ENCODE peak calls at places on chromosomes 1 and 21, in nine cellular contexts. F, V, D, W, S, J, A, E and P are unnamed samples.

GRCh38 chr1:196148367-196148970 is 459.8 kb downstream of the KCNT2 start:
- DNase-seq in F (no peak), V (peak), D (peak), W (peak), S (peak), J (no peak), A (peak), E (peak), P (peak)

GRCh38 chr1:20443703-20444587 is 42.1 kb downstream of the CAMK2N1 start:
- DNase-seq in F (no peak), V (no peak), D (peak), W (no peak), S (no peak), J (no peak), A (no peak), E (no peak), P (no peak)

GRCh38 chr1:78061825-78062523 is 16.2 kb downstream of the GIPC2 start:
- DNase-seq in F (no peak), V (peak), D (no peak), W (no peak), S (peak), J (peak), A (no peak), E (no peak), P (no peak)

GRCh38 chr1:5949074-5949760 is 43.0 kb downstream of the NPHP4 start:
- DNase-seq in F (no peak), V (no peak), D (no peak), W (no peak), S (no peak), J (no peak), A (no peak), E (peak), P (no peak)

GRCh38 chr1:68346192-68346808 is 103.5 kb downstream of the RPE65 start:
- DNase-seq in F (no peak), V (no peak), D (peak), W (no peak), S (no peak), J (no peak), A (peak), E (peak), P (peak)

GRCh38 chr1:233654667-233655432 is 40.9 kb downstream of the KCNK1 start:
- DNase-seq in F (no peak), V (no peak), D (peak), W (no peak), S (no peak), J (no peak), A (no peak), E (no peak), P (no peak)

GRCh38 chr1:113871597-113872113 is at the start of gene PTPN22:
- DNase-seq in F (no peak), V (no peak), D (peak), W (peak), S (peak), J (peak), A (peak), E (no peak), P (peak)

GRCh38 chr1:227315500-227316346 is 2.6 kb downstream of the CDC42BPA start:
- DNase-seq in F (no peak), V (peak), D (peak), W (no peak), S (peak), J (peak), A (no peak), E (no peak), P (no peak)

GRCh38 chr1:12434686-12435085 is 183.3 kb downstream of the DHRS3 start:
- DNase-seq in F (no peak), V (no peak), D (no peak), W (no peak), S (no peak), J (no peak), A (no peak), E (no peak), P (no peak)

GRCh38 chr1:84960371-84960770 is 36.5 kb downstream of the MCOLN2 start:
- DNase-seq in F (peak), V (peak), D (peak), W (peak), S (peak), J (no peak), A (no peak), E (no peak), P (no peak)

GRCh38 chr21:46425566-46425965 is 33.1 kb upstream of the DIP2A start:
- DNase-seq in F (no peak), V (no peak), D (no peak), W (no peak), S (no peak), J (no peak), A (no peak), E (no peak), P (no peak)

GRCh38 chr21:26759731-26760130 is 85.5 kb downstream of the ADAMTS1 start:
- DNase-seq in F (no peak), V (no peak), D (no peak), W (no peak), S (no peak), J (no peak), A (no peak), E (no peak), P (no peak)

GRCh38 chr1:212916395-212917133 is 33.8 kb upstream of the VASH2 start:
- DNase-seq in F (no peak), V (no peak), D (no peak), W (no peak), S (no peak), J (no peak), A (no peak), E (no peak), P (peak)

GRCh38 chr1:31511848-31512615 is 64.3 kb upstream of the TINAGL1 start:
- DNase-seq in F (no peak), V (no peak), D (no peak), W (no peak), S (no peak), J (no peak), A (no peak), E (no peak), P (no peak)

GRCh38 chr1:168281603-168282002 is 926 bp downstream of the TBX19 start:
- DNase-seq in F (no peak), V (no peak), D (no peak), W (no peak), S (no peak), J (no peak), A (no peak), E (no peak), P (no peak)

GRCh38 chr1:201888282-201889033 is at the start of gene SHISA4:
- DNase-seq in F (no peak), V (no peak), D (peak), W (no peak), S (no peak), J (peak), A (no peak), E (no peak), P (peak)

GRCh38 chr1:9181176-9181906 is 52.4 kb upstream of the GPR157 start:
- DNase-seq in F (no peak), V (no peak), D (peak), W (no peak), S (no peak), J (no peak), A (peak), E (peak), P (peak)

GRCh38 chr1:168613689-168614655 is 37.6 kb downstream of the XCL1 start:
- DNase-seq in F (no peak), V (no peak), D (no peak), W (no peak), S (no peak), J (no peak), A (no peak), E (peak), P (no peak)

GRCh38 chr1:160911441-160911840 is 26.5 kb upstream of the ITLN1 start:
- DNase-seq in F (no peak), V (no peak), D (no peak), W (no peak), S (no peak), J (no peak), A (no peak), E (no peak), P (no peak)

GRCh38 chr1:150970818-150971582 is 3.6 kb downstream of the CERS2 start:
- DNase-seq in F (no peak), V (peak), D (peak), W (no peak), S (no peak), J (no peak), A (no peak), E (no peak), P (no peak)

GRCh38 chr1:40980453-40981121 is 1.1 kb downstream of the CTPS1 start:
- DNase-seq in F (no peak), V (no peak), D (peak), W (no peak), S (no peak), J (no peak), A (peak), E (peak), P (peak)

GRCh38 chr1:219128957-219129356 is 44.7 kb upstream of the LYPLAL1 start:
- DNase-seq in F (no peak), V (no peak), D (no peak), W (no peak), S (no peak), J (no peak), A (no peak), E (no peak), P (no peak)

GRCh38 chr1:113678159-113678469 is 81.2 kb downstream of the PHTF1 start:
- DNase-seq in F (no peak), V (no peak), D (no peak), W (no peak), S (no peak), J (no peak), A (no peak), E (no peak), P (no peak)

GRCh38 chr1:92882817-92883216 is 51.0 kb downstream of the RPL5 start:
- DNase-seq in F (no peak), V (no peak), D (no peak), W (no peak), S (no peak), J (no peak), A (peak), E (no peak), P (no peak)

GRCh38 chr1:30524840-30525617 is 198.4 kb downstream of the MATN1 start:
- DNase-seq in F (no peak), V (no peak), D (no peak), W (no peak), S (no peak), J (no peak), A (no peak), E (no peak), P (no peak)

GRCh38 chr1:199727682-199728081 is 299.8 kb upstream of the NR5A2 start:
- DNase-seq in F (no peak), V (no peak), D (no peak), W (no peak), S (no peak), J (no peak), A (no peak), E (no peak), P (no peak)

GRCh38 chr1:207006914-207007313 is 25.6 kb downstream of the C1orf116 start:
- DNase-seq in F (no peak), V (no peak), D (peak), W (no peak), S (no peak), J (no peak), A (no peak), E (no peak), P (no peak)

GRCh38 chr21:31479222-31479621 is 135.2 kb upstream of the TIAM1 start:
- DNase-seq in F (no peak), V (no peak), D (no peak), W (no peak), S (no peak), J (no peak), A (no peak), E (no peak), P (no peak)

GRCh38 chr1:228005511-228006033 is 1.2 kb upstream of the WNT3A start:
- DNase-seq in F (no peak), V (no peak), D (no peak), W (no peak), S (no peak), J (no peak), A (no peak), E (peak), P (no peak)

GRCh38 chr1:200005160-200005559 is 22.4 kb upstream of the NR5A2 start:
- DNase-seq in F (no peak), V (no peak), D (no peak), W (peak), S (no peak), J (no peak), A (no peak), E (no peak), P (no peak)

GRCh38 chr1:207870279-207871031 is 40.5 kb downstream of the CD34 start:
- DNase-seq in F (no peak), V (no peak), D (no peak), W (no peak), S (no peak), J (no peak), A (no peak), E (no peak), P (no peak)

GRCh38 chr1:175420491-175420827 is 227.9 kb upstream of the KIAA0040 start:
- DNase-seq in F (no peak), V (no peak), D (no peak), W (no peak), S (no peak), J (no peak), A (no peak), E (no peak), P (no peak)

GRCh38 chr1:38266197-38266520 is 219.6 kb upstream of the POU3F1 start:
- DNase-seq in F (no peak), V (no peak), D (no peak), W (no peak), S (no peak), J (no peak), A (no peak), E (no peak), P (no peak)